ENCODE peak calls at places on chromosomes 12 and 14, in four cellular contexts. One of them, this sample, is unnamed.

GRCh38 chr12:14845350-14845750 is 2.0 kb upstream of the ART4 start:
- DNase-seq in substantia nigra: peak
- DNase-seq in AG04450: peak
- DNase-seq in PC-9: peak
- DNase-seq in this sample: no peak

GRCh38 chr12:121038861-121039654 is at the start of gene OASL:
- DNase-seq in substantia nigra: peak
- DNase-seq in AG04450: no peak
- DNase-seq in PC-9: peak
- DNase-seq in this sample: peak

GRCh38 chr14:59188461-59189280 is at the start of gene DAAM1:
- DNase-seq in substantia nigra: peak
- DNase-seq in AG04450: peak
- DNase-seq in PC-9: peak
- DNase-seq in this sample: peak

GRCh38 chr14:54567224-54567633 is 301 bp downstream of the SAMD4A start:
- DNase-seq in substantia nigra: no peak
- DNase-seq in AG04450: no peak
- DNase-seq in PC-9: no peak
- DNase-seq in this sample: no peak

GRCh38 chr14:99038401-99038800 is 233.6 kb downstream of the BCL11B start:
- DNase-seq in substantia nigra: no peak
- DNase-seq in AG04450: no peak
- DNase-seq in PC-9: no peak
- DNase-seq in this sample: no peak

GRCh38 chr14:41167040-41167439 is 439.6 kb upstream of the LRFN5 start:
- DNase-seq in substantia nigra: no peak
- DNase-seq in AG04450: no peak
- DNase-seq in PC-9: no peak
- DNase-seq in this sample: no peak

GRCh38 chr14:28673056-28673455 is 93.5 kb upstream of the FOXG1 start:
- DNase-seq in substantia nigra: no peak
- DNase-seq in AG04450: no peak
- DNase-seq in PC-9: no peak
- DNase-seq in this sample: no peak

GRCh38 chr14:36241183-36241582 is 64.7 kb upstream of the PTCSC3 start:
- DNase-seq in substantia nigra: no peak
- DNase-seq in AG04450: no peak
- DNase-seq in PC-9: no peak
- DNase-seq in this sample: no peak

GRCh38 chr12:127294651-127295205 is 972.2 kb upstream of the TMEM132C start:
- DNase-seq in substantia nigra: no peak
- DNase-seq in AG04450: no peak
- DNase-seq in PC-9: no peak
- DNase-seq in this sample: no peak

GRCh38 chr12:95620171-95620570 is 68.9 kb upstream of the USP44 start:
- DNase-seq in substantia nigra: no peak
- DNase-seq in AG04450: no peak
- DNase-seq in PC-9: no peak
- DNase-seq in this sample: no peak

GRCh38 chr12:68478516-68479260 is 132.0 kb upstream of the RAP1B start:
- DNase-seq in substantia nigra: no peak
- DNase-seq in AG04450: no peak
- DNase-seq in PC-9: no peak
- DNase-seq in this sample: no peak

GRCh38 chr14:57816568-57817284 is 49.2 kb downstream of the SLC35F4 start:
- DNase-seq in substantia nigra: no peak
- DNase-seq in AG04450: no peak
- DNase-seq in PC-9: no peak
- DNase-seq in this sample: peak

GRCh38 chr14:72603639-72604038 is 290.3 kb downstream of the DPF3 start:
- DNase-seq in substantia nigra: no peak
- DNase-seq in AG04450: no peak
- DNase-seq in PC-9: no peak
- DNase-seq in this sample: no peak

GRCh38 chr12:116863275-116863767 is 17.9 kb downstream of the HRK start:
- DNase-seq in substantia nigra: no peak
- DNase-seq in AG04450: peak
- DNase-seq in PC-9: no peak
- DNase-seq in this sample: no peak

GRCh38 chr14:89690139-89690538 is 264.4 kb downstream of the EFCAB11 start:
- DNase-seq in substantia nigra: no peak
- DNase-seq in AG04450: no peak
- DNase-seq in PC-9: no peak
- DNase-seq in this sample: peak

GRCh38 chr12:49963976-49964815 is 2.5 kb downstream of the AQP5 start:
- DNase-seq in substantia nigra: no peak
- DNase-seq in AG04450: no peak
- DNase-seq in PC-9: no peak
- DNase-seq in this sample: no peak

GRCh38 chr12:45355750-45356149 is 139.9 kb downstream of the ANO6 start:
- DNase-seq in substantia nigra: no peak
- DNase-seq in AG04450: no peak
- DNase-seq in PC-9: peak
- DNase-seq in this sample: no peak

GRCh38 chr12:50949801-50950302 is 2.5 kb upstream of the HIGD1C start:
- DNase-seq in substantia nigra: no peak
- DNase-seq in AG04450: no peak
- DNase-seq in PC-9: no peak
- DNase-seq in this sample: no peak

GRCh38 chr12:112855375-112855774 is 51.4 kb upstream of the OAS1 start:
- DNase-seq in substantia nigra: no peak
- DNase-seq in AG04450: no peak
- DNase-seq in PC-9: no peak
- DNase-seq in this sample: no peak

GRCh38 chr14:68363841-68364711 is 428.8 kb downstream of the ZFP36L1 start:
- DNase-seq in substantia nigra: peak
- DNase-seq in AG04450: no peak
- DNase-seq in PC-9: no peak
- DNase-seq in this sample: no peak

GRCh38 chr12:14099994-14100393 is 118.6 kb upstream of the GRIN2B start:
- DNase-seq in substantia nigra: no peak
- DNase-seq in AG04450: no peak
- DNase-seq in PC-9: no peak
- DNase-seq in this sample: no peak

GRCh38 chr14:21428930-21429329 is 27.0 kb downstream of the CHD8 start:
- DNase-seq in substantia nigra: no peak
- DNase-seq in AG04450: no peak
- DNase-seq in PC-9: no peak
- DNase-seq in this sample: no peak

GRCh38 chr14:65179918-65180724 is 77.8 kb upstream of the MAX start:
- DNase-seq in substantia nigra: no peak
- DNase-seq in AG04450: peak
- DNase-seq in PC-9: peak
- DNase-seq in this sample: peak

GRCh38 chr14:21997300-21997699 is 323.7 kb upstream of the OR4E1 start:
- DNase-seq in substantia nigra: no peak
- DNase-seq in AG04450: no peak
- DNase-seq in PC-9: no peak
- DNase-seq in this sample: peak

GRCh38 chr14:33611405-33612183 is 339.3 kb downstream of the EGLN3 start:
- DNase-seq in substantia nigra: no peak
- DNase-seq in AG04450: no peak
- DNase-seq in PC-9: peak
- DNase-seq in this sample: no peak

GRCh38 chr14:62189698-62190097 is 427.5 kb downstream of the SNAPC1 start:
- DNase-seq in substantia nigra: no peak
- DNase-seq in AG04450: no peak
- DNase-seq in PC-9: no peak
- DNase-seq in this sample: peak

GRCh38 chr14:64387738-64388532 is at the start of gene MTHFD1:
- DNase-seq in substantia nigra: peak
- DNase-seq in AG04450: peak
- DNase-seq in PC-9: peak
- DNase-seq in this sample: peak

GRCh38 chr12:78898416-78898815 is 33.8 kb downstream of the SYT1 start:
- DNase-seq in substantia nigra: peak
- DNase-seq in AG04450: no peak
- DNase-seq in PC-9: no peak
- DNase-seq in this sample: no peak

GRCh38 chr12:104602901-104603300 is 146.2 kb downstream of the CHST11 start:
- DNase-seq in substantia nigra: no peak
- DNase-seq in AG04450: no peak
- DNase-seq in PC-9: peak
- DNase-seq in this sample: no peak

GRCh38 chr14:99728981-99729451 is 44.9 kb downstream of the CYP46A1 start:
- DNase-seq in substantia nigra: no peak
- DNase-seq in AG04450: no peak
- DNase-seq in PC-9: no peak
- DNase-seq in this sample: no peak

GRCh38 chr12:58980768-58981167 is 60.5 kb upstream of the LRIG3 start:
- DNase-seq in substantia nigra: no peak
- DNase-seq in AG04450: no peak
- DNase-seq in PC-9: no peak
- DNase-seq in this sample: no peak

GRCh38 chr14:73438993-73439392 is 19.4 kb downstream of the NUMB start:
- DNase-seq in substantia nigra: no peak
- DNase-seq in AG04450: no peak
- DNase-seq in PC-9: no peak
- DNase-seq in this sample: no peak

GRCh38 chr12:56377310-56377988 is 14.8 kb upstream of the APOF start:
- DNase-seq in substantia nigra: no peak
- DNase-seq in AG04450: no peak
- DNase-seq in PC-9: no peak
- DNase-seq in this sample: no peak

GRCh38 chr14:65184032-65184764 is 81.9 kb upstream of the MAX start:
- DNase-seq in substantia nigra: no peak
- DNase-seq in AG04450: no peak
- DNase-seq in PC-9: no peak
- DNase-seq in this sample: no peak

GRCh38 chr12:12719496-12719895 is 2.3 kb downstream of the CDKN1B start:
- DNase-seq in substantia nigra: no peak
- DNase-seq in AG04450: no peak
- DNase-seq in PC-9: peak
- DNase-seq in this sample: no peak

GRCh38 chr14:30521899-30522736 is 36.8 kb upstream of the G2E3 start:
- DNase-seq in substantia nigra: no peak
- DNase-seq in AG04450: no peak
- DNase-seq in PC-9: no peak
- DNase-seq in this sample: no peak

GRCh38 chr14:79549515-79549914 is 661.8 kb downstream of the DIO2 start:
- DNase-seq in substantia nigra: no peak
- DNase-seq in AG04450: no peak
- DNase-seq in PC-9: no peak
- DNase-seq in this sample: no peak
- H3K27ac ChIP-seq in substantia nigra: no peak
- H3K27ac ChIP-seq in AG04450: no peak
- H3K27ac ChIP-seq in PC-9: no peak
- H3K27ac ChIP-seq in this sample: no peak

GRCh38 chr14:103333754-103334643 is at the start of gene EIF5:
- DNase-seq in substantia nigra: peak
- DNase-seq in AG04450: peak
- DNase-seq in PC-9: peak
- DNase-seq in this sample: peak

GRCh38 chr14:103336191-103336590 is 2.2 kb downstream of the EIF5 start:
- DNase-seq in substantia nigra: no peak
- DNase-seq in AG04450: no peak
- DNase-seq in PC-9: no peak
- DNase-seq in this sample: no peak

GRCh38 chr14:103337794-103338193 is 3.8 kb downstream of the EIF5 start:
- DNase-seq in substantia nigra: no peak
- DNase-seq in AG04450: no peak
- DNase-seq in PC-9: no peak
- DNase-seq in this sample: no peak

GRCh38 chr14:103332143-103332919 is 1.7 kb upstream of the EIF5 start:
- DNase-seq in substantia nigra: no peak
- DNase-seq in AG04450: no peak
- DNase-seq in PC-9: peak
- DNase-seq in this sample: no peak

GRCh38 chr14:103334644-103335603 is 887 bp downstream of the EIF5 start:
- DNase-seq in substantia nigra: peak
- DNase-seq in AG04450: no peak
- DNase-seq in PC-9: peak
- DNase-seq in this sample: no peak
- H3K27ac ChIP-seq in substantia nigra: peak
- H3K27ac ChIP-seq in AG04450: peak
- H3K27ac ChIP-seq in PC-9: peak
- H3K27ac ChIP-seq in this sample: peak

GRCh38 chr12:111405149-111405855 is 421 bp upstream of the SH2B3 start:
- DNase-seq in substantia nigra: peak
- DNase-seq in AG04450: peak
- DNase-seq in PC-9: peak
- DNase-seq in this sample: no peak
- H3K27ac ChIP-seq in substantia nigra: peak
- H3K27ac ChIP-seq in AG04450: peak
- H3K27ac ChIP-seq in PC-9: peak
- H3K27ac ChIP-seq in this sample: peak

GRCh38 chr14:76931629-76932402 is 96.7 kb downstream of the IRF2BPL start:
- DNase-seq in substantia nigra: no peak
- DNase-seq in AG04450: no peak
- DNase-seq in PC-9: no peak
- DNase-seq in this sample: no peak
- H3K27ac ChIP-seq in substantia nigra: no peak
- H3K27ac ChIP-seq in AG04450: no peak
- H3K27ac ChIP-seq in PC-9: no peak
- H3K27ac ChIP-seq in this sample: no peak

This sample was measured in epithelial cell of prostate.